ENCODE peak calls at places on chromosomes 12 and 14, in nine cellular contexts. J is prostate gland; N is heart right ventricle; B is left ventricle myocardium inferior; H is CD8-positive, alpha-beta memory T cell; R is GM23248; Z is body of pancreas; U is HCT116; X is thoracic aorta. D is an unnamed sample.

GRCh38 chr14:99479903-99480855 is 480 bp downstream of the SETD3 start:
- DNase-seq in X (peak; percentile 26), Z (peak; percentile 48), U (peak; percentile 13), R (peak; percentile 89), B (peak; percentile 67), H (peak; percentile 16), N (peak; percentile 60), J (peak; percentile 22), D (peak; percentile 42)

GRCh38 chr14:64279719-64280668 is 14.2 kb downstream of the ESR2 start:
- DNase-seq in R (no peak), B (no peak), N (no peak), J (no peak), Z (no peak), U (no peak), H (no peak), X (no peak), D (peak; percentile 48)

GRCh38 chr14:101495827-101496778 is 65.2 kb upstream of the DIO3 start:
- DNase-seq in N (no peak), R (no peak), U (no peak), H (no peak), B (peak; percentile 4), J (no peak), X (no peak), Z (peak; percentile 47), D (no peak)

GRCh38 chr12:57904848-57905811 is 36.2 kb upstream of the ATP23 start:
- DNase-seq in X (peak; percentile 47), H (peak; percentile 74), Z (peak; percentile 88), B (peak; percentile 81), U (peak; percentile 89), J (peak; percentile 92), N (peak; percentile 85), R (peak; percentile 92), D (peak; percentile 88)

GRCh38 chr12:111635524-111635923 is 36.4 kb upstream of the ATXN2 start:
- DNase-seq in R (peak; percentile 43), X (no peak), B (no peak), J (no peak), H (no peak), U (no peak), Z (no peak), N (no peak), D (no peak)

GRCh38 chr12:93441111-93441616 is 583 bp downstream of the UBE2N start:
- DNase-seq in H (peak; percentile 32), U (no peak), J (peak; percentile 5), N (peak; percentile 23), B (peak; percentile 33), R (peak; percentile 69), X (no peak), Z (peak; percentile 21), D (peak; percentile 37)

GRCh38 chr12:132478845-132479244 is 11.1 kb upstream of the FBRSL1 start:
- DNase-seq in X (no peak), Z (no peak), H (no peak), J (no peak), R (peak; percentile 34), U (no peak), B (no peak), N (no peak), D (no peak)

GRCh38 chr14:101290681-101291080 is 270.6 kb upstream of the DIO3 start:
- DNase-seq in J (no peak), N (no peak), X (no peak), H (no peak), R (no peak), B (no peak), U (no peak), Z (no peak), D (no peak)

GRCh38 chr12:115225845-115226244 is 541.9 kb upstream of the TBX3 start:
- DNase-seq in U (no peak), H (no peak), B (no peak), X (no peak), Z (no peak), J (no peak), N (no peak), R (no peak), D (no peak)

GRCh38 chr12:127401005-127401404 is 866.0 kb upstream of the TMEM132C start:
- DNase-seq in B (no peak), R (peak; percentile 69), X (no peak), H (no peak), Z (no peak), U (no peak), N (no peak), J (no peak), D (no peak)

GRCh38 chr12:111993290-111994150 is 19.4 kb downstream of the TMEM116 start:
- DNase-seq in U (no peak), N (no peak), X (no peak), J (no peak), B (no peak), Z (no peak), H (no peak), R (no peak), D (no peak)

GRCh38 chr14:59302313-59302712 is 113.8 kb downstream of the DAAM1 start:
- DNase-seq in U (no peak), X (no peak), R (no peak), N (no peak), Z (no peak), J (no peak), B (no peak), H (no peak), D (no peak)

GRCh38 chr12:22624908-22625646 is at the start of gene ETNK1:
- DNase-seq in X (peak; percentile 66), Z (peak; percentile 95), U (peak; percentile 79), N (peak; percentile 93), B (peak; percentile 95), H (peak; percentile 76), R (peak; percentile 97), J (peak; percentile 97), D (peak; percentile 81)

GRCh38 chr12:17079251-17079909 is 473.4 kb upstream of the LMO3 start:
- DNase-seq in J (no peak), Z (no peak), N (no peak), R (no peak), X (no peak), U (no peak), B (no peak), H (no peak), D (no peak)

GRCh38 chr14:91892918-91893527 is 25.7 kb upstream of the TC2N start:
- DNase-seq in X (no peak), N (no peak), J (no peak), B (no peak), U (peak; percentile 23), H (no peak), R (peak; percentile 20), Z (no peak), D (no peak)

GRCh38 chr12:131911851-131912525 is 17.1 kb upstream of the PUS1 start:
- DNase-seq in N (no peak), J (no peak), Z (no peak), R (no peak), U (no peak), H (no peak), X (no peak), B (no peak), D (no peak)

GRCh38 chr14:35402323-35403084 is 2.0 kb downstream of the NFKBIA start:
- DNase-seq in R (peak; percentile 50), U (no peak), B (no peak), N (no peak), Z (peak; percentile 32), J (no peak), X (no peak), H (no peak), D (no peak)

GRCh38 chr12:71499834-71500233 is 60.2 kb downstream of the LGR5 start:
- DNase-seq in Z (no peak), J (no peak), B (no peak), X (no peak), N (no peak), H (no peak), U (no peak), R (no peak), D (no peak)

GRCh38 chr12:40330180-40330579 is 105.4 kb downstream of the LRRK2 start:
- DNase-seq in U (no peak), J (no peak), X (no peak), H (no peak), R (peak; percentile 8), Z (no peak), N (no peak), B (no peak), D (no peak)

GRCh38 chr14:27199272-27199671 is 601.4 kb upstream of the NOVA1 start:
- DNase-seq in N (no peak), U (no peak), X (no peak), Z (no peak), B (no peak), H (no peak), J (no peak), R (no peak), D (no peak)

DNA sequence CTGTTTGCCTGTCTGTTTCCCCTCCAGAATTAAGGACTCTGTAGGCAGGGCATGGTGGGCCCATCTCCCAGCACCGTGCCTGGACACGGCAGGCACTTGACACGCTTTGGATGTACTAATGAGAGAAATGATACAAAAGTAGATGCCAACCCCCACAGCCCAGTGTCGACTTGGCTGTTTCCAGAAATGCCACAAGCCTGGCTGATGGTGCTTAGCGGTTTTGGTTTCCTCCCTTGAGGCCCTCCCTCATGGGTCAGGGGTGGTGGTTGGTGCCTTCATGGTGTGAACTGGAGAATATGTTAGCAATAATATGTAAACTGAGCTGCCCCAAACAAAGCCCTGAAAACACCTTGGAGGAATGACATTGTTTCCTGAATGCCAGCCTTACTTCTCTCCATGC is 55.5 kb upstream of the ESRRB start:
- DNase-seq in H (no peak), N (no peak), U (no peak), R (no peak), B (no peak), J (no peak), X (no peak), Z (no peak), D (no peak)
- H3K36me3 ChIP-seq in H (no peaks in the 10 kb centered on the region), N (no peaks in the 10 kb centered on the region), U (no peaks in the 10 kb centered on the region), R (no peaks in the 10 kb centered on the region), B (no peaks in the 10 kb centered on the region), J (no peaks in the 10 kb centered on the region), X (no peaks in the 10 kb centered on the region), Z (no peaks in the 10 kb centered on the region), D (no peaks in the 10 kb centered on the region)

GRCh38 chr12:64446295-64446694 is 5.6 kb upstream of the TBK1 start:
- DNase-seq in J (no peak), N (no peak), H (no peak), R (no peak), Z (no peak), U (no peak), B (no peak), X (no peak), D (no peak)
- H3K36me3 ChIP-seq in J (no peaks in the 10 kb centered on the region), N (peaks cover 69% of the 10 kb centered on the region), H (peaks cover 12% of the 10 kb centered on the region), R (peaks cover 83% of the 10 kb centered on the region), Z (peaks cover 28% of the 10 kb centered on the region), U (peaks cover 34% of the 10 kb centered on the region), B (peaks cover 64% of the 10 kb centered on the region), X (peaks cover 22% of the 10 kb centered on the region), D (peaks cover 56% of the 10 kb centered on the region)

GRCh38 chr14:22613091-22613695 is 15.1 kb downstream of the ABHD4 start:
- DNase-seq in J (no peak), B (no peak), R (peak; percentile 30), X (no peak), U (no peak), N (no peak), Z (no peak), H (no peak), D (no peak)
- H3K36me3 ChIP-seq in J (peaks cover 3% of the 10 kb centered on the region), B (peaks cover 46% of the 10 kb centered on the region), R (peaks cover 10% of the 10 kb centered on the region), X (peaks cover 29% of the 10 kb centered on the region), U (no peaks in the 10 kb centered on the region), N (peaks cover 44% of the 10 kb centered on the region), Z (peaks cover 13% of the 10 kb centered on the region), H (peaks cover 7% of the 10 kb centered on the region), D (peaks cover 5% of the 10 kb centered on the region)

DNA sequence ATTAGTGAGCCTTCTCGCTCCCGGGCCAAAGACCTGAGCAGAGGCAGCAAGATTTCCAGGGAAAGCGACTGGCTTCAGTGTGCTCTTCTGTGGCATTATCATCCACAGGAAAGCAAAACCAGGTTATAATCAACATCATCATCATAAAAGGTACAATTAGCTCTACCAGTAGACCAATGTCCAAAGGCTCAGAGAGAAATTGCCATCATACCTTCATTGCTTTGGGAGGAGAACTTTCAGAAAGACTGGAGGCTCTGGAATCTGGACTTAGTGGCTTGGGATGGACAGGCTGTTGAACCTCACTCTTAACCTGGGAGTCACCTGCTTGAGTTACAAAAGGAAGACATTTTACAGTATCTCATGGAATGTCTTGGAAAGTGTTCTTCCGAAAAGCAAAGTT is 25.1 kb upstream of the CERS5 start:
- DNase-seq in H (no peak), N (no peak), J (no peak), B (no peak), Z (no peak), R (no peak), X (no peak), U (no peak), D (no peak)
- H3K36me3 ChIP-seq in H (peaks cover 5% of the 10 kb centered on the region), N (peaks cover 87% of the 10 kb centered on the region), J (no peaks in the 10 kb centered on the region), B (peaks cover 60% of the 10 kb centered on the region), Z (peaks cover 4% of the 10 kb centered on the region), R (peaks cover 75% of the 10 kb centered on the region), X (peaks cover 9% of the 10 kb centered on the region), U (peaks cover 17% of the 10 kb centered on the region), D (peaks cover 6% of the 10 kb centered on the region)

D was measured in PC-9.